ENCODE peak calls at places on chromosomes 5 and 9, in four cellular contexts. T is kidney, R is adipocyte, Y is ovary. J is an unnamed sample.

GRCh38 chr5:10724799-10725507 is 36.1 kb downstream of the DAP start:
- DNase-seq in T (peak; percentile 79), R (peak; percentile 79), Y (peak; percentile 23), J (peak; percentile 94)

GRCh38 chr5:37833990-37834389 is 5.9 kb downstream of the GDNF start:
- DNase-seq in T (no peak), R (no peak), Y (no peak), J (no peak)

GRCh38 chr9:128731093-128731492 is 7.2 kb upstream of the ZDHHC12 start:
- DNase-seq in T (no peak), R (no peak), Y (no peak), J (no peak)

GRCh38 chr9:7507539-7508251 is 291.9 kb downstream of the DMAC1 start:
- DNase-seq in T (no peak), R (no peak), Y (no peak), J (no peak)

GRCh38 chr5:78604693-78605092 is 43.9 kb downstream of the LHFPL2 start:
- DNase-seq in T (no peak), R (no peak), Y (no peak), J (no peak)

GRCh38 chr9:109771084-109771483 is 8.9 kb upstream of the PALM2AKAP2 start:
- DNase-seq in T (no peak), R (peak; percentile 69), Y (no peak), J (peak; percentile 45)

GRCh38 chr9:77583366-77583626 is 64.8 kb downstream of the GNA14 start:
- DNase-seq in T (no peak), R (no peak), Y (no peak), J (no peak)

GRCh38 chr9:131111186-131111853 is 14.1 kb upstream of the NUP214 start:
- DNase-seq in T (peak; percentile 93), R (peak; percentile 9), Y (no peak), J (peak; percentile 7)

GRCh38 chr5:7904170-7904569 is 35.2 kb downstream of the MTRR start:
- DNase-seq in T (no peak), R (peak; percentile 51), Y (no peak), J (peak; percentile 61)

GRCh38 chr9:129750010-129750409 is 2.8 kb downstream of the PTGES start:
- DNase-seq in T (no peak), R (peak; percentile 85), Y (no peak), J (peak; percentile 43)

GRCh38 chr5:168424506-168425298 is 61.6 kb upstream of the RARS1 start:
- DNase-seq in T (no peak), R (no peak), Y (no peak), J (peak; percentile 28)

GRCh38 chr5:127163750-127164149 is 90.4 kb upstream of the C5orf63 start:
- DNase-seq in T (no peak), R (no peak), Y (no peak), J (no peak)

GRCh38 chr9:93468763-93469456 is 15.5 kb upstream of the FAM120AOS start:
- DNase-seq in T (no peak), R (peak; percentile 61), Y (no peak), J (peak; percentile 54)

GRCh38 chr5:68215888-68216736 is 556 bp downstream of the PIK3R1 start:
- DNase-seq in T (peak; percentile 86), R (no peak), Y (peak; percentile 54), J (no peak)

GRCh38 chr5:141319202-141319601 is 1.4 kb downstream of the TAF7 start:
- DNase-seq in T (no peak), R (no peak), Y (no peak), J (no peak)

GRCh38 chr9:30925126-30925525 is 1459.3 kb upstream of the ACO1 start:
- DNase-seq in T (no peak), R (no peak), Y (no peak), J (no peak)

GRCh38 chr5:172837640-172838039 is 3.6 kb downstream of the ERGIC1 start:
- DNase-seq in T (peak; percentile 94), R (no peak), Y (no peak), J (no peak)

GRCh38 chr9:130820135-130820738 is 14.8 kb upstream of the ABL1 start:
- DNase-seq in T (no peak), R (no peak), Y (no peak), J (no peak)

GRCh38 chr5:123186762-123187161 is 97.7 kb downstream of the PRDM6 start:
- DNase-seq in T (no peak), R (no peak), Y (no peak), J (no peak)

GRCh38 chr9:35666045-35666444 is 1.1 kb upstream of the ARHGEF39 start:
- DNase-seq in T (no peak), R (no peak), Y (no peak), J (no peak)

GRCh38 chr5:170971-171800 is 20.1 kb upstream of the LRRC14B start:
- DNase-seq in T (no peak), R (no peak), Y (peak; percentile 87), J (no peak)

GRCh38 chr5:121489972-121490371 is 361.7 kb upstream of the FTMT start:
- DNase-seq in T (no peak), R (no peak), Y (no peak), J (no peak)

GRCh38 chr5:141597814-141598213 is 21.0 kb downstream of the DIAPH1 start:
- DNase-seq in T (no peak), R (no peak), Y (no peak), J (no peak)

GRCh38 chr9:86600977-86601376 is 246.8 kb upstream of the TUT7 start:
- DNase-seq in T (no peak), R (no peak), Y (no peak), J (no peak)

GRCh38 chr5:132228241-132229035 is 785 bp upstream of the P4HA2 start:
- DNase-seq in T (no peak), R (no peak), Y (no peak), J (no peak)
- H3K4me3 ChIP-seq in T (no peak overlapping the region), R (peak overlapping the region; percentile 79), Y (peak overlapping the region; percentile 44), J (peak overlapping the region; percentile 64)

GRCh38 chr5:113059232-113059805 is 82.7 kb downstream of the DCP2 start:
- DNase-seq in T (peak; percentile 83), R (no peak), Y (no peak), J (peak; percentile 86)
- H3K4me3 ChIP-seq in T (no peak overlapping the region), R (no peak overlapping the region), Y (no peak overlapping the region), J (no peak overlapping the region)

GRCh38 chr5:94682799-94683198 is 64.3 kb downstream of the SLF1 start:
- DNase-seq in T (no peak), R (no peak), Y (no peak), J (no peak)
- H3K4me3 ChIP-seq in T (no peak overlapping the region), R (no peak overlapping the region), Y (no peak overlapping the region), J (no peak overlapping the region)

GRCh38 chr5:17304282-17304681 is 86.9 kb downstream of the BASP1 start:
- DNase-seq in T (no peak), R (no peak), Y (no peak), J (no peak)

GRCh38 chr5:17302590-17302989 is 85.2 kb downstream of the BASP1 start:
- DNase-seq in T (no peak), R (peak; percentile 48), Y (no peak), J (no peak)

GRCh38 chr5:17305964-17306725 is 88.7 kb downstream of the BASP1 start:
- DNase-seq in T (peak; percentile 78), R (peak; percentile 71), Y (no peak), J (peak; percentile 88)

GRCh38 chr5:17306726-17307091 is 89.3 kb downstream of the BASP1 start:
- DNase-seq in T (no peak), R (no peak), Y (no peak), J (no peak)

GRCh38 chr5:17305024-17305423 is 87.6 kb downstream of the BASP1 start:
- DNase-seq in T (no peak), R (no peak), Y (no peak), J (no peak)
- H3K4me3 ChIP-seq in T (no peak overlapping the region), R (no peak overlapping the region), Y (no peak overlapping the region), J (no peak overlapping the region)

GRCh38 chr5:55521903-55522302 is 12.9 kb downstream of the PLPP1 start:
- DNase-seq in T (no peak), R (no peak), Y (no peak), J (no peak)
- H3K4me3 ChIP-seq in T (peak overlapping the region; percentile 9), R (no peak overlapping the region), Y (no peak overlapping the region), J (no peak overlapping the region)

J was measured in astrocyte of the spinal cord.